ENCODE peak calls at places on chromosomes 2 and 18, in nine cellular contexts. N is colonic mucosa; K is endodermal cell; Z is IMR-90; P is heart right ventricle; T is adrenal gland; U is fibroblast of lung; H is CD8-positive, alpha-beta T cell; L is spleen. F is an unnamed sample.

GRCh38 chr2:127523269-127523930 is 2.9 kb downstream of the IWS1 start:
- DNase-seq in P (no peak), H (no peak), N (no peak), T (no peak), Z (no peak), K (no peak), U (no peak), L (no peak), F (no peak)

GRCh38 chr2:159002465-159003130 is 34.2 kb downstream of the TANC1 start:
- DNase-seq in P (no peak), H (no peak), T (no peak), K (no peak), Z (peak; percentile 64), N (no peak), L (no peak), U (no peak), F (no peak)

GRCh38 chr2:17728210-17728609 is 25.4 kb downstream of the SMC6 start:
- DNase-seq in U (no peak), T (no peak), L (peak; percentile 54), P (no peak), Z (no peak), H (no peak), K (no peak), N (no peak), F (no peak)

GRCh38 chr18:70292628-70293027 is 3.8 kb downstream of the SOCS6 start:
- DNase-seq in P (no peak), N (peak; percentile 62), Z (no peak), K (no peak), H (no peak), T (no peak), L (no peak), U (no peak), F (no peak)

GRCh38 chr2:86498468-86499260 is 57.5 kb downstream of the KDM3A start:
- DNase-seq in U (no peak), H (no peak), K (no peak), L (no peak), Z (peak; percentile 45), N (no peak), P (no peak), T (no peak), F (no peak)

GRCh38 chr18:54209471-54210180 is 14.8 kb downstream of the MBD2 start:
- DNase-seq in U (no peak), Z (peak; percentile 15), H (no peak), N (no peak), K (no peak), L (no peak), P (no peak), T (no peak), F (no peak)

GRCh38 chr2:239472220-239472775 is 71.5 kb upstream of the HDAC4 start:
- DNase-seq in H (no peak), U (no peak), P (no peak), K (peak; percentile 34), N (no peak), Z (no peak), L (no peak), T (no peak), F (no peak)

GRCh38 chr18:46756559-46757201 is at the start of gene ST8SIA5:
- DNase-seq in H (no peak), U (no peak), N (no peak), P (no peak), T (peak; percentile 73), K (peak; percentile 86), Z (no peak), L (no peak), F (peak; percentile 36)

DNA sequence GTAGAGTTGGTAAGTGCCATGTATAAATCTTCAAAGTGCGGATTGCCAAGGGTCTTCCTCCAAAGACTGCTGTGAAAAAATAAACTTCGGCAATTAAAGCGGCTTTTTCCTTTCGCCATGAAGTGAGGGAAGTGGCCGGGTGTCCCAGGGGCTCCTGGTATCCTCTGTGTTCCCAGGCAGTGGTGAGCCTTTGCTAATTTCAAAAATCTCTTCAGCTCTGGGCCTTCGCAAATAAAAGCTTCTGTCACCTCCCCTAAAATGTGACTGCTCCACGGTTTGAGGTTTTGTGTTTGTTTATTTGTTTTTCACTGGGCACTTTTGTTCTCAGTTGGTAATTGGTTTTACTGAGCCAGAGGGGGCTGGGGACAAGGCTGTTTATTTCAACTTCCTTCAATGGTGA is 270.1 kb upstream of the POU3F3 start:
- DNase-seq in H (no peak), Z (no peak), T (no peak), U (no peak), P (no peak), K (peak; percentile 60), N (no peak), L (no peak), F (no peak)
- TF ChIP-seq CTCF in H (no peak), Z (no peak), T (no peak), U (no peak), P (no peak), K (no peak), N (no peak), L (no peak), F (no peak)

GRCh38 chr18:58178476-58178875 is 134.4 kb downstream of the NEDD4L start:
- DNase-seq in H (no peak), K (no peak), N (no peak), U (peak; percentile 28), P (no peak), T (no peak), Z (peak; percentile 57), L (no peak), F (no peak)

GRCh38 chr18:58175122-58175687 is 131.2 kb downstream of the NEDD4L start:
- DNase-seq in H (no peak), P (no peak), Z (no peak), U (no peak), T (peak; percentile 46), N (no peak), L (no peak), K (no peak), F (no peak)

GRCh38 chr18:58180172-58180571 is 136.1 kb downstream of the NEDD4L start:
- DNase-seq in N (no peak), K (no peak), P (no peak), H (no peak), T (peak; percentile 53), L (peak; percentile 71), U (no peak), Z (no peak), F (no peak)

GRCh38 chr18:58176915-58177717 is 133.1 kb downstream of the NEDD4L start:
- DNase-seq in L (no peak), T (peak; percentile 45), Z (peak; percentile 95), N (no peak), U (peak; percentile 92), P (no peak), K (no peak), H (no peak), F (no peak)

GRCh38 chr18:58177886-58178470 is 134.0 kb downstream of the NEDD4L start:
- DNase-seq in P (no peak), U (peak; percentile 39), L (no peak), Z (no peak), H (no peak), T (peak; percentile 25), N (no peak), K (no peak), F (no peak)
- H3K4me1 ChIP-seq in P (no peaks in the 10 kb centered on the region), U (peaks cover 7% of the 10 kb centered on the region), L (peaks cover 5% of the 10 kb centered on the region), Z (peaks cover 24% of the 10 kb centered on the region), H (no peaks in the 10 kb centered on the region), T (peaks cover 26% of the 10 kb centered on the region), N (no peaks in the 10 kb centered on the region), K (peaks cover 4% of the 10 kb centered on the region), F (peaks cover 5% of the 10 kb centered on the region)

GRCh38 chr18:48635806-48636205 is 97.0 kb downstream of the CTIF start:
- DNase-seq in P (no peak), T (no peak), U (no peak), Z (no peak), H (no peak), L (no peak), K (no peak), N (no peak), F (no peak)

GRCh38 chr18:48634491-48634890 is 95.7 kb downstream of the CTIF start:
- DNase-seq in L (no peak), P (no peak), K (no peak), H (no peak), T (no peak), U (no peak), Z (no peak), N (no peak), F (no peak)

GRCh38 chr18:48634975-48635374 is 96.1 kb downstream of the CTIF start:
- DNase-seq in Z (no peak), U (no peak), P (no peak), T (no peak), N (no peak), H (no peak), L (no peak), K (no peak), F (no peak)

GRCh38 chr18:48637081-48637990 is 98.5 kb downstream of the CTIF start:
- DNase-seq in H (no peak), Z (no peak), L (no peak), T (no peak), U (no peak), K (no peak), N (no peak), P (no peak), F (no peak)

GRCh38 chr18:48636436-48636835 is 97.6 kb downstream of the CTIF start:
- DNase-seq in P (no peak), K (no peak), L (no peak), Z (no peak), U (no peak), H (no peak), N (no peak), T (no peak), F (no peak)
- H3K36me3 ChIP-seq in P (peaks cover 9% of the 10 kb centered on the region), K (peaks cover 7% of the 10 kb centered on the region), L (no peaks in the 10 kb centered on the region), Z (peaks cover 30% of the 10 kb centered on the region), U (peaks cover 8% of the 10 kb centered on the region), H (no peaks in the 10 kb centered on the region), N (no peaks in the 10 kb centered on the region), T (no peaks in the 10 kb centered on the region), F (peaks cover 14% of the 10 kb centered on the region)

GRCh38 chr2:99085400-99085799 is 56.1 kb upstream of the C2orf15 start:
- DNase-seq in Z (no peak), U (peak; percentile 9), K (peak; percentile 60), H (no peak), N (no peak), P (no peak), L (no peak), T (no peak), F (no peak)
- TF ChIP-seq CTCF in Z (peak; percentile 14), U (peak; percentile 35), K (peak; percentile 65), H (peak; percentile 44), N (peak; percentile 25), P (no peak), L (peak; percentile 17), T (no peak), F (no peak)

F was measured in left ventricle myocardium inferior.